ENCODE peak calls at places on chromosomes 6 and 20, in six cellular contexts. U is Caki2, M is GM06990, T is SHP77, K is mesenchymal stem cell, Y is endothelial cell. P is an unnamed sample.

GRCh38 chr6:104087765-104088164 is 772.0 kb downstream of the HACE1 start:
- DNase-seq in U (no peak), M (no peak), T (no peak), K (no peak), Y (no peak), P (no peak)

GRCh38 chr20:24405810-24406209 is 63.6 kb upstream of the SYNDIG1 start:
- DNase-seq in U (no peak), M (no peak), T (no peak), K (no peak), Y (no peak), P (no peak)

GRCh38 chr6:131258010-131258652 is 122.9 kb downstream of the AKAP7 start:
- DNase-seq in U (peak), M (no peak), T (no peak), K (no peak), Y (no peak), P (peak)

GRCh38 chr6:135493218-135493961 is 4.2 kb downstream of the AHI1 start:
- DNase-seq in U (no peak), M (no peak), T (no peak), K (no peak), Y (no peak), P (no peak)

GRCh38 chr6:3294921-3295871 is 36.4 kb downstream of the PSMG4 start:
- DNase-seq in U (no peak), M (no peak), T (peak), K (no peak), Y (no peak), P (no peak)

GRCh38 chr6:38273325-38273724 is 366.4 kb downstream of the BTBD9 start:
- DNase-seq in U (no peak), M (no peak), T (no peak), K (peak), Y (no peak), P (no peak)

GRCh38 chr6:978937-979685 is 286.2 kb upstream of the EXOC2 start:
- DNase-seq in U (no peak), M (no peak), T (no peak), K (peak), Y (no peak), P (no peak)

GRCh38 chr20:10282930-10283556 is 64.4 kb downstream of the SNAP25 start:
- DNase-seq in U (no peak), M (no peak), T (no peak), K (peak), Y (no peak), P (no peak)

P was measured in kidney glomerular epithelial cell.